ENCODE peak calls at places on chromosomes 5 and 9, in five cellular contexts. One of them, this sample, is unnamed. For H3K4me1, the result is how much of the 10 kb centered on the place peaks cover.

GRCh38 chr9:95229230-95229933 is 88.1 kb downstream of the FANCC start:
- DNase-seq in A549: no peak
- DNase-seq in transverse colon: no peak
- DNase-seq in HepG2: peak
- DNase-seq in sigmoid colon: no peak
- DNase-seq in this sample: no peak

GRCh38 chr5:125316386-125316785 is 569.9 kb upstream of the ZNF608 start:
- DNase-seq in transverse colon: no peak
- DNase-seq in sigmoid colon: no peak
- DNase-seq in A549: no peak
- DNase-seq in HepG2: no peak
- DNase-seq in this sample: no peak

GRCh38 chr9:90697782-90698181 is 55.2 kb upstream of the DIRAS2 start:
- DNase-seq in HepG2: no peak
- DNase-seq in transverse colon: no peak
- DNase-seq in sigmoid colon: no peak
- DNase-seq in A549: no peak
- DNase-seq in this sample: no peak

GRCh38 chr9:136808075-136808780 is 480 bp downstream of the RABL6 start:
- DNase-seq in HepG2: no peak
- DNase-seq in transverse colon: peak
- DNase-seq in sigmoid colon: no peak
- DNase-seq in A549: no peak
- DNase-seq in this sample: no peak

GRCh38 chr9:134243778-134244467 is 79.6 kb upstream of the RNU6ATAC start:
- DNase-seq in sigmoid colon: no peak
- DNase-seq in transverse colon: peak
- DNase-seq in HepG2: no peak
- DNase-seq in A549: no peak
- DNase-seq in this sample: peak

GRCh38 chr5:56026863-56027300 is 32.1 kb upstream of the IL6ST start:
- DNase-seq in A549: peak
- DNase-seq in sigmoid colon: no peak
- DNase-seq in HepG2: no peak
- DNase-seq in transverse colon: no peak
- DNase-seq in this sample: no peak

GRCh38 chr9:94161673-94162072 is 77.4 kb downstream of the PTPDC1 start:
- DNase-seq in sigmoid colon: no peak
- DNase-seq in transverse colon: no peak
- DNase-seq in A549: no peak
- DNase-seq in HepG2: no peak
- DNase-seq in this sample: no peak

GRCh38 chr5:81866994-81867393 is 104.8 kb upstream of the ATG10 start:
- DNase-seq in A549: no peak
- DNase-seq in HepG2: no peak
- DNase-seq in transverse colon: no peak
- DNase-seq in sigmoid colon: no peak
- DNase-seq in this sample: no peak

GRCh38 chr5:137328418-137328937 is 170.6 kb downstream of the SPOCK1 start:
- DNase-seq in A549: no peak
- DNase-seq in sigmoid colon: no peak
- DNase-seq in transverse colon: no peak
- DNase-seq in HepG2: no peak
- DNase-seq in this sample: no peak

GRCh38 chr9:68709291-68709970 is 4.4 kb downstream of the PIP5K1B start:
- DNase-seq in sigmoid colon: no peak
- DNase-seq in transverse colon: no peak
- DNase-seq in HepG2: no peak
- DNase-seq in A549: no peak
- DNase-seq in this sample: no peak

GRCh38 chr5:98106116-98107088 is 667.1 kb upstream of the RGMB start:
- DNase-seq in transverse colon: no peak
- DNase-seq in A549: no peak
- DNase-seq in HepG2: no peak
- DNase-seq in sigmoid colon: no peak
- DNase-seq in this sample: no peak

GRCh38 chr9:101455656-101456235 is 20.2 kb upstream of the ALDOB start:
- DNase-seq in transverse colon: no peak
- DNase-seq in sigmoid colon: no peak
- DNase-seq in A549: no peak
- DNase-seq in HepG2: no peak
- DNase-seq in this sample: no peak

GRCh38 chr5:137792291-137792690 is 38.1 kb upstream of the HNRNPA0 start:
- DNase-seq in A549: no peak
- DNase-seq in HepG2: no peak
- DNase-seq in transverse colon: no peak
- DNase-seq in sigmoid colon: no peak
- DNase-seq in this sample: no peak

GRCh38 chr9:125908138-125908537 is 161.0 kb downstream of the PBX3 start:
- DNase-seq in A549: no peak
- DNase-seq in HepG2: no peak
- DNase-seq in sigmoid colon: no peak
- DNase-seq in transverse colon: no peak
- DNase-seq in this sample: no peak

GRCh38 chr5:3185488-3185887 is 410.1 kb upstream of the IRX1 start:
- DNase-seq in sigmoid colon: no peak
- DNase-seq in transverse colon: no peak
- DNase-seq in A549: no peak
- DNase-seq in HepG2: no peak
- DNase-seq in this sample: no peak

GRCh38 chr9:91359734-91360470 is 1.8 kb downstream of the AUH start:
- DNase-seq in HepG2: no peak
- DNase-seq in A549: no peak
- DNase-seq in sigmoid colon: no peak
- DNase-seq in transverse colon: no peak
- DNase-seq in this sample: no peak

GRCh38 chr5:150789943-150790611 is 11.5 kb downstream of the SMIM3 start:
- DNase-seq in transverse colon: peak
- DNase-seq in HepG2: no peak
- DNase-seq in A549: no peak
- DNase-seq in sigmoid colon: peak
- DNase-seq in this sample: peak

GRCh38 chr9:137199411-137200121 is 975 bp downstream of the TPRN start:
- DNase-seq in HepG2: no peak
- DNase-seq in sigmoid colon: no peak
- DNase-seq in transverse colon: no peak
- DNase-seq in A549: no peak
- DNase-seq in this sample: no peak

GRCh38 chr5:40046792-40047191 is 622.0 kb upstream of the DAB2 start:
- DNase-seq in transverse colon: no peak
- DNase-seq in A549: no peak
- DNase-seq in HepG2: no peak
- DNase-seq in sigmoid colon: no peak
- DNase-seq in this sample: no peak

DNA sequence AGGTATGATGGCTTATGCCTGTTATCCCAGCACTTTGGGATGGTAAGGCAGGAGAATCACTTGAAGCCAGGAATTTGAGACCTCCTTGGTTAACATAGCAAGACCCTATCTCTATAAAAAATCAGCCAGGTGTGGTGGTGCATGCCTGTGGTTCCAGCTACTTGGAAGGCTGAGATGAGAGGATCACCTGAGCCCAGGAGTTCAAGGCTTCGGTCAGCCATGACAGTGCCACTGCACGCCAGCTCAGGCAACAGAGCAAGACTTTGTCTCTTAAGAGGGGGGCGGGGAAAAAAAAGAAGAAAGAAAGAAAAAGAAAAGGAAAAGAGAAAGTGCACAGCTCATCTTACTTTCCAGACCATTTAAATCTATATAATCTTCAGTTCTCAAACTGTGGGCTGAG is 1233.0 kb upstream of the WWC1 start:
- DNase-seq in HepG2: no peak
- DNase-seq in A549: no peak
- DNase-seq in sigmoid colon: no peak
- DNase-seq in transverse colon: no peak
- DNase-seq in this sample: no peak
- H3K4me1 ChIP-seq in HepG2: under half
- H3K4me1 ChIP-seq in A549: under half
- H3K4me1 ChIP-seq in sigmoid colon: under half
- H3K4me1 ChIP-seq in transverse colon: under half
- H3K4me1 ChIP-seq in this sample: under half

GRCh38 chr9:98832768-98833089 is 25.3 kb downstream of the GALNT12 start:
- DNase-seq in transverse colon: no peak
- DNase-seq in A549: no peak
- DNase-seq in HepG2: no peak
- DNase-seq in sigmoid colon: no peak
- DNase-seq in this sample: no peak
- TF ChIP-seq EP300 in transverse colon: no peak
- TF ChIP-seq EP300 in A549: no peak
- TF ChIP-seq EP300 in HepG2: no peak
- TF ChIP-seq EP300 in sigmoid colon: no peak
- TF ChIP-seq EP300 in this sample: no peak

DNA sequence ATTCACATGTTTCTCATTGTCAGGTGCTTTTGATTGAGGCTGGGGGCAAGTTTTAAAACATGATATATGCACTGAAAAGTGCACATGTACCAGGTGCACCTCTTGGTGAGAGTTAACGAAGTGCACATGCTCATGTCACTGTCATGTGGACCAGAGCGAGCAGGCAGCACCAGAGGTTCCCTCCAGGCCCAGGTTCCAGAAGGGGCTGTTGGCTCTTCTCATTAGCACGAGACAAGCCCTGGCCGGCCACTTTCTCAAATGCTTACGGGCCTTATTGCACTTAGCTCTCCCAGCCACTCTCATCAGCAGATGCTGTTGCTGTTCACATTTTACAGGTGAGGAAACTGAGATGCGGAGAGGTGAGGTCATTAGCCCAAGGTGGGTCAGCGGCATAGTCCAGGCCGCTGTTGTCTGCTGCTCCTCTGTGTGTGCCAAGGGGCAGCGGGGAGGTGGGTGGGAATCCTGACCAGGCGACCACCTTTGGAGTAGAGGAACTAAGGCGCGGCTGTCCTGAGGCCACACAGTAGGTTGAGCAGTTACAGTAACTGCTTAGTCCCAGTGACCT is 27.4 kb downstream of the TENT4A start:
- DNase-seq in A549: no peak
- DNase-seq in HepG2: no peak
- DNase-seq in sigmoid colon: peak
- DNase-seq in transverse colon: no peak
- DNase-seq in this sample: no peak
- H3K4me3 ChIP-seq in A549: no peak
- H3K4me3 ChIP-seq in HepG2: no peak
- H3K4me3 ChIP-seq in sigmoid colon: no peak
- H3K4me3 ChIP-seq in transverse colon: no peak
- H3K4me3 ChIP-seq in this sample: no peak

DNA sequence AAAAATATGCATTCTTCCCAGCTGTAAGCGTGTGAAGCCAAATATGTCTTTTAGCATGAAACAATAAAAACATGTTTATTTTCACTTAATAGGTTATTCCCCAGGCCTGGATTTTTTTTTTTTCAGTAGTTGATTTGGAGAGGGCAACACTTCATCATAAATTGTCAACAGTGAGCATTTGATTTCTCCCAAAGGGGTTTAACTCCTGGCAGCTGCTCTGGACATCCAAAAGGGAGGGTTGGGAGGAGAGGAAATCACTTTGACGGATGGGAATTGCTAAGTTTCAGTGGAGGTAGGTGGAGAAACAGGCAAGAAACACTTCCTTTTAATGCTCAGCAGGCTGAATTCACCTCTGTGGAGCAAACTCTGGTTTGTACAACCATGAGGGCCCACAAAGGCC is 23.7 kb downstream of the PLAC8L1 start:
- DNase-seq in A549: no peak
- DNase-seq in sigmoid colon: no peak
- DNase-seq in transverse colon: no peak
- DNase-seq in HepG2: no peak
- DNase-seq in this sample: no peak
- H3K4me1 ChIP-seq in A549: under half
- H3K4me1 ChIP-seq in sigmoid colon: under half
- H3K4me1 ChIP-seq in transverse colon: under half
- H3K4me1 ChIP-seq in HepG2: under half
- H3K4me1 ChIP-seq in this sample: under half

GRCh38 chr5:180820788-180821321 is 18.2 kb upstream of the MGAT1 start:
- DNase-seq in sigmoid colon: no peak
- DNase-seq in A549: no peak
- DNase-seq in transverse colon: peak
- DNase-seq in HepG2: no peak
- DNase-seq in this sample: no peak
- TF ChIP-seq EP300 in sigmoid colon: peak
- TF ChIP-seq EP300 in A549: no peak
- TF ChIP-seq EP300 in transverse colon: peak
- TF ChIP-seq EP300 in HepG2: no peak
- TF ChIP-seq EP300 in this sample: peak

GRCh38 chr9:111696796-111697195 is 35.4 kb downstream of the GNG10 start:
- DNase-seq in HepG2: no peak
- DNase-seq in A549: no peak
- DNase-seq in transverse colon: no peak
- DNase-seq in sigmoid colon: no peak
- DNase-seq in this sample: no peak

DNA sequence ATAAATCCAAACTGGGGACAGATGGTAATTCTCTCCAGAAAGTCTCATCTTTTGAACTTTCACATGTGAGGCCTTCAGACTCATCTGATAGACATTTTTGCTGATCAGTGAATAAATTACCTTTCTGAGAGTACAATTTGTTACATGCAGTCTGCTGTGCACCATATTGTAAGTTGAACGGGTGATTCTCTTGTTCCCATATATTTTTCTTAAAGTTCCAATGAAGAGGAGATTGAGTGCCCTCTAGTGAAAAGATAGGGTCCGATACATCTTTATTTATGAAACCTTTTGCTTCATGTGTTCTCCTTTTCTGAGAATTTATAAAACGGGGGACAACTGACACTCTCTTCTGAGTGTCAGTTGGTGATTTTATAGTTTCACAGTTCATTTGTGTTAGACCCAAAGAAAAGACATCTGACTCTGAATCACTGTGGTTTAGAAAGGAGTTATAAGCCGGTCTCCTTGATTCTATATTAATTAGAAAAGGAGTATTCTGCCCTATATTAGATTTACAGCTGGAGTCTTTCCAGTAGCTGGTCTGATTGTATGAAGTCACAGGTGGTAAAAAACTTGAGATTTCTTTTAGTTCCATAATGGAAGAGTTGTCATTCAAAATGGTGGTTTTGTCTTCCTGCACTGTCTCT is 30.4 kb downstream of the GNG10 start:
- DNase-seq in transverse colon: no peak
- DNase-seq in sigmoid colon: no peak
- DNase-seq in HepG2: peak
- DNase-seq in A549: peak
- DNase-seq in this sample: no peak
- H3K4me3 ChIP-seq in transverse colon: no peak
- H3K4me3 ChIP-seq in sigmoid colon: no peak
- H3K4me3 ChIP-seq in HepG2: no peak
- H3K4me3 ChIP-seq in A549: no peak
- H3K4me3 ChIP-seq in this sample: no peak